ENCODE peak calls at places on chromosomes 11 and 22, in ten cellular contexts. U is GM06990, P is Caco-2, A is neural progenitor cell, N is brain microvascular endothelial cell, M is choroid plexus epithelial cell, S is HCT116, X is heart right ventricle, R is upper lobe of right lung, I is mucosa of descending colon. Y is an unnamed sample.

GRCh38 chr22:49420651-49421050 is 407.0 kb downstream of the BRD1 start:
- DNase-seq in X (no peak), A (no peak), M (no peak), N (no peak), U (no peak), R (no peak), I (no peak), S (no peak), P (no peak), Y (no peak)

GRCh38 chr22:20549232-20549841 is 41.9 kb downstream of the MED15 start:
- DNase-seq in M (peak), N (no peak), U (no peak), I (peak), S (no peak), P (no peak), X (no peak), A (no peak), R (no peak), Y (no peak)

GRCh38 chr11:134052988-134053945 is 15.6 kb upstream of the JAM3 start:
- DNase-seq in M (no peak), X (no peak), R (no peak), I (no peak), U (no peak), P (no peak), A (no peak), S (no peak), N (no peak), Y (no peak)

GRCh38 chr11:107969219-107969618 is 39.5 kb upstream of the CUL5 start:
- DNase-seq in N (no peak), A (no peak), S (peak), M (peak), P (no peak), U (no peak), X (no peak), R (no peak), I (no peak), Y (no peak)

GRCh38 chr11:133957926-133958325 is 1.2 kb upstream of the IGSF9B start:
- DNase-seq in N (no peak), A (no peak), P (no peak), U (no peak), X (no peak), I (no peak), R (no peak), S (no peak), M (peak), Y (no peak)

GRCh38 chr22:38401336-38402084 is 53.5 kb downstream of the KCNJ4 start:
- DNase-seq in R (peak), M (no peak), A (no peak), S (no peak), X (no peak), I (no peak), N (no peak), P (no peak), U (no peak), Y (no peak)

GRCh38 chr11:134519788-134520187 is 107.7 kb upstream of the B3GAT1 start:
- DNase-seq in P (no peak), S (no peak), I (no peak), X (no peak), U (no peak), N (no peak), M (no peak), R (no peak), A (no peak), Y (no peak)

GRCh38 chr11:450809-451451 is 851 bp downstream of the PTDSS2 start:
- DNase-seq in U (peak), R (peak), I (peak), P (peak), S (peak), N (peak), A (peak), M (peak), X (no peak), Y (no peak)

GRCh38 chr11:122207921-122208764 is 92.1 kb upstream of the BLID start:
- DNase-seq in S (no peak), U (no peak), R (no peak), I (no peak), M (peak), A (no peak), X (no peak), N (peak), P (no peak), Y (peak)

GRCh38 chr11:74008373-74009229 is at the start of gene UCP3:
- DNase-seq in N (no peak), I (no peak), X (no peak), R (no peak), M (no peak), A (no peak), P (peak), S (no peak), U (no peak), Y (no peak)

GRCh38 chr11:128451651-128452470 is 135.5 kb downstream of the ETS1 start:
- DNase-seq in P (no peak), N (peak), X (peak), U (no peak), M (peak), A (peak), R (peak), S (no peak), I (peak), Y (peak)

GRCh38 chr11:81987829-81988472 is 745.7 kb downstream of the FAM181B start:
- DNase-seq in R (no peak), A (no peak), P (no peak), X (no peak), S (no peak), I (no peak), M (peak), N (peak), U (no peak), Y (peak)

GRCh38 chr22:49747130-49747529 is 80.5 kb downstream of the BRD1 start:
- DNase-seq in N (no peak), I (no peak), M (no peak), P (no peak), S (no peak), X (no peak), U (no peak), R (no peak), A (no peak), Y (no peak)

GRCh38 chr22:19420321-19420720 is 11.2 kb downstream of the HIRA start:
- DNase-seq in N (no peak), A (no peak), X (no peak), S (no peak), M (no peak), I (no peak), R (no peak), U (no peak), P (no peak), Y (no peak)

GRCh38 chr11:60872124-60872951 is 5.0 kb downstream of the ZP1 start:
- DNase-seq in I (peak), A (no peak), S (no peak), N (peak), R (peak), M (peak), X (no peak), U (no peak), P (no peak), Y (peak)

GRCh38 chr11:77069336-77069968 is 2.7 kb downstream of the CAPN5 start:
- DNase-seq in X (no peak), R (peak), I (no peak), U (no peak), M (no peak), A (no peak), N (no peak), S (no peak), P (peak), Y (no peak)

GRCh38 chr22:29129644-29130201 is 56.9 kb downstream of the KREMEN1 start:
- DNase-seq in M (no peak), A (no peak), P (no peak), I (no peak), S (no peak), N (no peak), U (no peak), R (no peak), X (peak), Y (no peak)

GRCh38 chr11:77559686-77560425 is 29.9 kb upstream of the AQP11 start:
- DNase-seq in X (no peak), I (no peak), R (no peak), P (no peak), N (peak), S (peak), M (peak), U (no peak), A (no peak), Y (peak)

GRCh38 chr11:29293825-29294224 is 723.0 kb downstream of the KCNA4 start:
- DNase-seq in I (no peak), R (no peak), M (peak), S (peak), U (no peak), A (no peak), N (peak), X (no peak), P (no peak), Y (peak)

GRCh38 chr11:10930961-10931760 is 73.3 kb upstream of the ZBED5 start:
- DNase-seq in X (peak), I (peak), A (peak), P (peak), S (no peak), M (peak), U (peak), R (peak), N (peak), Y (peak)

DNA sequence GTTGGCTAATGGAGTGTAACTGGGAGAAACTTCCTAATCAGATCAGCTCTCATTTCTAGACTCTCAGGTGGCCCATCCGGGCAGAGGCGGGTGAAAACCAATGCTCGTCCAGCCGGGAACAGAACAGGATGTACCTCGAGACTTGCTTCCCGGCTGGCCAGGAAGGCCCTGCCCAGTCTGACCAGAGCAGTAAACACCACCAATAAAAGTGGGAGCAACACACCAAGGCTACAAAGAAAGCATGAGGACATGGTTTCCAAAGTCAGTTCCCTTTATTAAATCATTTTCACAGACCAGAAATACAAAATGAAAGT is 940 bp upstream of the TNKS1BP1 start:
- DNase-seq in S (no peak), N (no peak), M (peak), I (peak), A (no peak), U (no peak), R (peak), X (peak), P (no peak), Y (no peak)
- H3K4me3 ChIP-seq in S (peak), N (peak), M (peak), I (no peak), A (peak), U (peak), R (peak), X (peak), P (peak), Y (peak)

GRCh38 chr11:66729447-66729846 is 431 bp upstream of the SPTBN2 start:
- DNase-seq in S (no peak), U (no peak), P (no peak), A (no peak), R (no peak), M (no peak), N (no peak), I (no peak), X (no peak), Y (no peak)

GRCh38 chr11:66725646-66726045 is 3.4 kb downstream of the SPTBN2 start:
- DNase-seq in M (peak), A (peak), N (no peak), X (no peak), U (no peak), I (no peak), P (no peak), S (no peak), R (no peak), Y (no peak)

GRCh38 chr11:66727883-66728759 is 895 bp downstream of the SPTBN2 start:
- DNase-seq in R (no peak), P (peak), X (no peak), N (no peak), I (no peak), U (no peak), M (no peak), A (peak), S (no peak), Y (no peak)

GRCh38 chr11:66727282-66727882 is 1.6 kb downstream of the SPTBN2 start:
- DNase-seq in N (peak), U (peak), S (no peak), X (no peak), A (peak), I (no peak), M (peak), R (no peak), P (peak), Y (no peak)

DNA sequence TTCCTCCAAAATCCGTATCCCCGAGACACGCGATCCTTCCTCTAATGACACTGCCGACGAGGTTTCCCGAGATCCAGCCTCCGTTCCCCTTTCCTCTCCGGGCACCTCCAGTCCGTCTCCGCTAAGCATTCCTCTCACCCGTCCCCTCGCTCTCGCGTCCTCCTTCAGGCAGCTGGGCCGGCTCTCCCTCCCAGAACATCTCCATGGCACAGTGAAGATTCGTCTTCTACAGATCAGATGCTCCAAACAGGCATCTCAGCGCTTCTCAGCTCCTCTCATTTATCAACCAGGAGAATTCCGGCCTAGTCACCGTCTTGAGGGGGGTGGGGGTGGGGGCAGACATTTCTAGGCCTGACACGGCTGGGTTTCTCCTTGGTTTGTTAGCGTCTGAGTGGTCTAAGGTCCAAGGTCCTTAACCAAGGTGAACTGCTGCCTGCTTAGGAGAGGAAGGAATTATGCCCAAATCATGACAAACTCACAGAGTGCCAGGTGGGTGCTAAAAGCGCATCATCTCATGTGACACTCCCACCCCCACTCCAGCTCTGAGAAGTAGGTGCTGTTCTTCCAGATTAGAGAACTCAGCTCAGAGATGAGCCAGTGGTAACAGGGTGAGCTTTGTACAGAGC is at the start of gene SPTBN2:
- DNase-seq in A (peak), M (peak), P (peak), R (no peak), S (no peak), N (no peak), X (no peak), U (no peak), I (no peak), Y (no peak)
- H3K4me3 ChIP-seq in A (peak), M (peak), P (peak), R (peak), S (peak), N (peak), X (peak), U (peak), I (no peak), Y (peak)

GRCh38 chr11:47378836-47379170 is 456 bp upstream of the SPI1 start:
- DNase-seq in U (no peak), M (no peak), R (no peak), X (no peak), N (no peak), S (no peak), A (no peak), P (no peak), I (no peak), Y (no peak)

GRCh38 chr11:47378011-47378835 is at the start of gene SPI1:
- DNase-seq in P (no peak), M (no peak), S (no peak), I (peak), R (peak), N (no peak), X (peak), A (no peak), U (peak), Y (no peak)

GRCh38 chr11:47376543-47377371 is 1.6 kb downstream of the SPI1 start:
- DNase-seq in N (no peak), S (no peak), A (no peak), I (peak), U (peak), P (no peak), R (peak), X (no peak), M (no peak), Y (no peak)

GRCh38 chr11:47376183-47376542 is 2.2 kb downstream of the SPI1 start:
- DNase-seq in U (no peak), S (no peak), M (no peak), X (no peak), I (no peak), R (no peak), P (no peak), A (no peak), N (no peak), Y (no peak)

GRCh38 chr11:47377571-47378010 is 756 bp downstream of the SPI1 start:
- DNase-seq in X (no peak), P (peak), U (no peak), N (no peak), M (no peak), S (no peak), R (peak), A (no peak), I (no peak), Y (no peak)
- H3K4me3 ChIP-seq in X (peak), P (no peak), U (peak), N (no peak), M (no peak), S (no peak), R (peak), A (no peak), I (no peak), Y (no peak)

GRCh38 chr11:47587039-47587675 is 679 bp downstream of the FAM180B start:
- DNase-seq in A (no peak), I (no peak), N (no peak), X (no peak), P (no peak), M (no peak), S (no peak), R (no peak), U (no peak), Y (no peak)

GRCh38 chr11:47587733-47588326 is 1.4 kb downstream of the FAM180B start:
- DNase-seq in X (peak), A (no peak), S (no peak), M (no peak), N (no peak), R (peak), I (peak), P (no peak), U (no peak), Y (no peak)

GRCh38 chr11:47583844-47584243 is 2.6 kb upstream of the FAM180B start:
- DNase-seq in I (no peak), P (no peak), X (no peak), A (no peak), U (no peak), M (no peak), R (no peak), S (no peak), N (no peak), Y (no peak)

GRCh38 chr11:47586043-47586442 is 435 bp upstream of the FAM180B start:
- DNase-seq in X (no peak), R (no peak), I (no peak), A (no peak), S (no peak), U (no peak), N (no peak), M (no peak), P (no peak), Y (no peak)

GRCh38 chr11:47586456-47586855 is at the start of gene FAM180B:
- DNase-seq in R (no peak), X (no peak), I (no peak), U (no peak), M (no peak), N (no peak), S (no peak), A (no peak), P (no peak), Y (no peak)
- H3K4me3 ChIP-seq in R (no peak), X (no peak), I (no peak), U (no peak), M (no peak), N (no peak), S (no peak), A (no peak), P (no peak), Y (no peak)

DNA sequence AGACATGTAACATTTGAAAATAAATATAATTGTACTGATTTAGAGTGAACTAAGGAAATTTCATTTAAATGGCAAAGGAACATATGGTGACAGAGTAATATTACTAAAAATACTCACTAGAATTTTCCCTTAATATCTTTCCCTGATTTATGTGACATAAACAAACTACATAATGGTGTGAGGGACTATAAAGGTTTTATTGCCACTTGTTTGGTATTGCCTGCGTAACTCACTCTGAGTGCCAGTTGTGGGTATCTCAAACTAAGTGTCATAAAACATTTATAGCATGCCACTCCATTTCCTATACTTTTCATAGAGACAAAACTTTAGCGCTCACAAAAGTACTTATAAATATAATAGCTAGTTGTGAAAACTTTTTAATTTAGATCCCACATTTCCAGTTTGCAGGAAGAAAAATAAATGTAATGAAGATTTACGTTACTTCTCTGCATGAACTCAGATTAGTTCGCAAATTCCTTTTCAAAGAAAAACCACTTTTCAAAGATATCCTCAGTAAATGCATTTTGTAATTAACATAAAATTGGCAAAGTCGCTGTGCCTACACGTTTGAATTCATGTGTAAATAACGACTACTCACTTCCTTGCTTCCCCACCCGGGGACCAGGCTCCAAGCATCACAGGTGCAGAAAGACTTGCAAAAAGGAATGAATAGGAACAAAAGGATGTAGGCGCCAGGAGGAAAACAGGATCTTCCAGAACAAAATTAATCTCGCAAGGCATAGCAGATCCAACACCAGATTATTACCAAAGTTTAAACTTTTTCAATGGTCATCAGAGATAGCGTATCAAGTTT is 1.6 kb upstream of the QSER1 start:
- DNase-seq in P (no peak), N (no peak), A (peak), X (no peak), I (peak), U (no peak), M (no peak), S (no peak), R (no peak), Y (no peak)
- H3K4me3 ChIP-seq in P (peak), N (no peak), A (peak), X (peak), I (no peak), U (no peak), M (no peak), S (peak), R (no peak), Y (no peak)

GRCh38 chr11:46590740-46591606 is 2.9 kb downstream of the AMBRA1 start:
- DNase-seq in R (no peak), N (no peak), A (no peak), S (no peak), I (no peak), U (no peak), X (no peak), P (no peak), M (no peak), Y (no peak)
- H3K4me3 ChIP-seq in R (peak), N (no peak), A (no peak), S (no peak), I (no peak), U (no peak), X (no peak), P (no peak), M (no peak), Y (no peak)

GRCh38 chr11:65169164-65169641 is 830 bp upstream of the SPDYC start:
- DNase-seq in I (no peak), S (no peak), U (peak), N (peak), P (no peak), R (no peak), M (peak), X (no peak), A (no peak), Y (no peak)

GRCh38 chr11:65166893-65167292 is 3.1 kb upstream of the SPDYC start:
- DNase-seq in A (no peak), I (no peak), U (no peak), M (no peak), N (no peak), X (no peak), P (no peak), R (no peak), S (no peak), Y (no peak)

GRCh38 chr11:65165847-65166317 is 4.2 kb upstream of the SPDYC start:
- DNase-seq in N (no peak), A (no peak), R (no peak), X (no peak), S (no peak), P (no peak), I (peak), M (peak), U (no peak), Y (no peak)

GRCh38 chr11:65172600-65172999 is 2.6 kb downstream of the SPDYC start:
- DNase-seq in X (no peak), M (no peak), S (no peak), P (no peak), R (no peak), I (no peak), U (no peak), A (no peak), N (no peak), Y (no peak)

GRCh38 chr11:65170058-65170534 is at the start of gene SPDYC:
- DNase-seq in M (no peak), N (no peak), U (no peak), X (no peak), I (no peak), R (no peak), A (no peak), S (peak), P (no peak), Y (no peak)
- H3K4me3 ChIP-seq in M (no peak), N (no peak), U (no peak), X (no peak), I (no peak), R (no peak), A (no peak), S (peak), P (no peak), Y (no peak)

GRCh38 chr11:1520987-1521349 is 34.4 kb upstream of the MOB2 start:
- DNase-seq in R (no peak), P (no peak), M (peak), A (no peak), U (no peak), X (no peak), N (no peak), S (no peak), I (no peak), Y (no peak)
- H3K4me3 ChIP-seq in R (no peak), P (no peak), M (no peak), A (no peak), U (no peak), X (no peak), N (no peak), S (no peak), I (no peak), Y (no peak)

Y was measured in skeletal muscle cell.